ENCODE peak calls at places on chromosomes 7 and 10, in four cellular contexts. One of them, this sample, is unnamed.

GRCh38 chr7:137325927-137326326 is 17.6 kb downstream of the PTN start:
- DNase-seq in H9: no peak
- DNase-seq in neuronal stem cell: no peak
- DNase-seq in IMR-90: no peak
- DNase-seq in this sample: no peak

GRCh38 chr10:37687581-37687980 is 169.8 kb downstream of the ZNF248 start:
- DNase-seq in neuronal stem cell: no peak
- DNase-seq in H9: no peak
- DNase-seq in IMR-90: no peak
- DNase-seq in this sample: no peak

GRCh38 chr7:4765776-4766490 is 9.5 kb upstream of the AP5Z1 start:
- DNase-seq in neuronal stem cell: no peak
- DNase-seq in H9: peak
- DNase-seq in IMR-90: no peak
- DNase-seq in this sample: peak

GRCh38 chr7:726084-726853 is at the start of gene DNAAF5:
- DNase-seq in IMR-90: peak
- DNase-seq in neuronal stem cell: peak
- DNase-seq in H9: peak
- DNase-seq in this sample: peak

GRCh38 chr10:98404571-98405396 is 10.2 kb downstream of the PYROXD2 start:
- DNase-seq in neuronal stem cell: no peak
- DNase-seq in H9: no peak
- DNase-seq in IMR-90: peak
- DNase-seq in this sample: no peak

GRCh38 chr10:79057481-79058275 is 11.1 kb upstream of the ZMIZ1 start:
- DNase-seq in neuronal stem cell: no peak
- DNase-seq in H9: no peak
- DNase-seq in IMR-90: no peak
- DNase-seq in this sample: no peak

GRCh38 chr7:149216402-149216801 is 21.1 kb downstream of the ZNF282 start:
- DNase-seq in H9: no peak
- DNase-seq in neuronal stem cell: no peak
- DNase-seq in IMR-90: no peak
- DNase-seq in this sample: no peak

GRCh38 chr10:128097783-128098182 is 28.4 kb downstream of the MKI67 start:
- DNase-seq in neuronal stem cell: no peak
- DNase-seq in IMR-90: no peak
- DNase-seq in H9: no peak
- DNase-seq in this sample: no peak

GRCh38 chr7:108129018-108129965 is 869 bp downstream of the LAMB4 start:
- DNase-seq in H9: no peak
- DNase-seq in neuronal stem cell: no peak
- DNase-seq in IMR-90: no peak
- DNase-seq in this sample: no peak

GRCh38 chr10:31317652-31318381 is 1.2 kb upstream of the ZEB1 start:
- DNase-seq in H9: no peak
- DNase-seq in neuronal stem cell: no peak
- DNase-seq in IMR-90: no peak
- DNase-seq in this sample: no peak

GRCh38 chr7:101231644-101232043 is 6.0 kb downstream of the CLDN15 start:
- DNase-seq in H9: no peak
- DNase-seq in IMR-90: no peak
- DNase-seq in neuronal stem cell: no peak
- DNase-seq in this sample: no peak
- H3K18ac ChIP-seq in H9: no peak
- H3K18ac ChIP-seq in IMR-90: no peak
- H3K18ac ChIP-seq in neuronal stem cell: no peak
- H3K18ac ChIP-seq in this sample: no peak

GRCh38 chr7:24392774-24393173 is 108.8 kb downstream of the NPY start:
- DNase-seq in H9: no peak
- DNase-seq in IMR-90: no peak
- DNase-seq in neuronal stem cell: no peak
- DNase-seq in this sample: no peak

GRCh38 chr7:24390376-24391157 is 106.6 kb downstream of the NPY start:
- DNase-seq in IMR-90: no peak
- DNase-seq in neuronal stem cell: no peak
- DNase-seq in H9: no peak
- DNase-seq in this sample: no peak

GRCh38 chr7:24395512-24395911 is 111.5 kb downstream of the NPY start:
- DNase-seq in H9: no peak
- DNase-seq in neuronal stem cell: no peak
- DNase-seq in IMR-90: no peak
- DNase-seq in this sample: no peak
- H3K18ac ChIP-seq in H9: peak
- H3K18ac ChIP-seq in neuronal stem cell: no peak
- H3K18ac ChIP-seq in IMR-90: no peak
- H3K18ac ChIP-seq in this sample: peak

DNA sequence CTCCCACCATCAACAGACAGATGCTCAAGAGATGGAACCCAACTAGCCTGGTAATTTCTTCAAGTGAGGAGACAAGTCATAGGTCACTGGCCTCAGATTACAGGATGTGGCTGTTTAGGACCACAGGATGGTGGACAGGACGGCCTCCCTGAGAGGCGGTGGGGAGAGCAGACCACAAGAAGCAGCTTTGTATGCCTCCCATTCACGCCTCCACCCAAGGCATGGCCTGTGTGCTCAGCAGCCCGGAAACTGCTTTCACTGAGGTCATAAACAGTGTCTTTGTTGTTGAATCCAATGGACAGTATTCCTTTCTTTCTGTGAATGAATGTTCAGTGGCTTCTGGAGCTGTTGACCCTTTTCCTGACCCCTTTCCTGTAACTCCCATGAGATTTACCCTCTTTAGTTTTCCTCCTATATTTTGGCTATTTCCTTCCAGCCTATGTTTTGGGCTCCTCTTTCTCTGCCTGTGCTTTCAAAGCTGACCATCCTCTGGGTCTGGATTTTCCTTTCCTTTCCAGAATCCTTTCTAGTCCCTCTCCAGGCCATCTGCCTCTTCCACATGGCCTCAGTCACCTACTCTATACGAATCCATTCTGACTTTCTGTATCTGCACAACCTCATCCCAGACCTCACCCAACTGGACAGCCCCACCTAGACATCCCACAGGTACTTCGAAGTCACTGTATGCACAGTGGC is 32.4 kb upstream of the INPP5F start:
- DNase-seq in IMR-90: no peak
- DNase-seq in H9: no peak
- DNase-seq in neuronal stem cell: no peak
- DNase-seq in this sample: no peak
- H3K18ac ChIP-seq in IMR-90: no peak
- H3K18ac ChIP-seq in H9: no peak
- H3K18ac ChIP-seq in neuronal stem cell: no peak
- H3K18ac ChIP-seq in this sample: no peak

DNA sequence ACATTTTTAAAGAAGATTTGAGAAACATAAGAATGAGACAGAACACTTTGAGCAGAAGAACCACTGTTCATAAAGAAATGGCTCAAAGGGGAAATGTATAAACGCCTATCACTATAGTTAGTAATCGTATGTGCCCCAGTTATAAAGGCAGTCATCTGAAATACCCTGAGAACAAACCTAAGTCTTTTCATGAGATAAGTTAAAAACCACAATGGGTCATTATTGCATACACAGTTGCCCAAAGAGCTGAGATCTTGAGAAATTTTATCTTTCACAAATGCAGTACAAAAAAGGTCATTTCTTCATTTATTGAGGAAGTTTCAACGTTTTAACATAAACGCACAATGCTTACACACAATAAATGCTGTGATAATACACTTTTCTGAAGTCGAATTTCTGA is 114.5 kb downstream of the MICU1 start:
- DNase-seq in IMR-90: no peak
- DNase-seq in H9: no peak
- DNase-seq in neuronal stem cell: no peak
- DNase-seq in this sample: no peak
- H3K18ac ChIP-seq in IMR-90: no peak
- H3K18ac ChIP-seq in H9: no peak
- H3K18ac ChIP-seq in neuronal stem cell: no peak
- H3K18ac ChIP-seq in this sample: no peak

GRCh38 chr7:139713835-139714162 is 64.0 kb downstream of the HIPK2 start:
- DNase-seq in IMR-90: no peak
- DNase-seq in H9: no peak
- DNase-seq in neuronal stem cell: no peak
- DNase-seq in this sample: no peak
- H3K18ac ChIP-seq in IMR-90: no peak
- H3K18ac ChIP-seq in H9: no peak
- H3K18ac ChIP-seq in neuronal stem cell: peak
- H3K18ac ChIP-seq in this sample: no peak

GRCh38 chr7:84535584-84536255 is 341.1 kb upstream of the SEMA3A start:
- DNase-seq in H9: no peak
- DNase-seq in IMR-90: no peak
- DNase-seq in neuronal stem cell: no peak
- DNase-seq in this sample: no peak
- H3K18ac ChIP-seq in H9: no peak
- H3K18ac ChIP-seq in IMR-90: peak
- H3K18ac ChIP-seq in neuronal stem cell: no peak
- H3K18ac ChIP-seq in this sample: no peak

DNA sequence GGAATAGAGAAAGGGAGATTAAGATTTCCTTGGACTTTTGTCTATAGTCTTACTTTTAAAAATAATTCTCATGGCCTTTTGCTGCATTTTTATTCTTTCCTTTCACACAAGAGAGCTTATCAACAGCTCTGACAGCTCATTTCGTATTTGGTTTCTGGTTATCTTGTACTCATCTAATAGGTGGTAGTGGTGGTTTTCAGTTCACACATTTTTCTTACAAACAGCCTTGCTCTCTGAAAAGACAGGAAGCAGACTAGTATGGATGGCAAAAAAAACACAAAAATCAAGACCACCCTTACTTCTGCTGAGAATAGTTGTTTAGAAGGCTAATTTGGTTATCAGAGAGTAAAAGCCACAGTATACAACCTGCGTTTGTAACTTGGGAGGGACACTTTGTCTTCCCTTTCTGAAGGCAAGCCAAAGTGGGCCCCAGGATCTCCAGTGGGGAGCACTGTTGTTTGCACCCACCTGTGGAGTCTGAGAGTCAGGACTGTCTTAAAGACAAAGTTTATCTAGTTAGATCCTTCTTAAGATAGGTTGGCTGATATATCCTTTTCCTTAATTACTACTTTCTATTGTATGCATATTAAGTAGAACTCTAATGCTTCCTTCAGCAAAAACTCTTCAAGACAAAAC is 68.0 kb downstream of the PIP4K2A start:
- DNase-seq in IMR-90: no peak
- DNase-seq in neuronal stem cell: no peak
- DNase-seq in H9: no peak
- DNase-seq in this sample: no peak
- H3K18ac ChIP-seq in IMR-90: no peak
- H3K18ac ChIP-seq in neuronal stem cell: no peak
- H3K18ac ChIP-seq in H9: no peak
- H3K18ac ChIP-seq in this sample: no peak

DNA sequence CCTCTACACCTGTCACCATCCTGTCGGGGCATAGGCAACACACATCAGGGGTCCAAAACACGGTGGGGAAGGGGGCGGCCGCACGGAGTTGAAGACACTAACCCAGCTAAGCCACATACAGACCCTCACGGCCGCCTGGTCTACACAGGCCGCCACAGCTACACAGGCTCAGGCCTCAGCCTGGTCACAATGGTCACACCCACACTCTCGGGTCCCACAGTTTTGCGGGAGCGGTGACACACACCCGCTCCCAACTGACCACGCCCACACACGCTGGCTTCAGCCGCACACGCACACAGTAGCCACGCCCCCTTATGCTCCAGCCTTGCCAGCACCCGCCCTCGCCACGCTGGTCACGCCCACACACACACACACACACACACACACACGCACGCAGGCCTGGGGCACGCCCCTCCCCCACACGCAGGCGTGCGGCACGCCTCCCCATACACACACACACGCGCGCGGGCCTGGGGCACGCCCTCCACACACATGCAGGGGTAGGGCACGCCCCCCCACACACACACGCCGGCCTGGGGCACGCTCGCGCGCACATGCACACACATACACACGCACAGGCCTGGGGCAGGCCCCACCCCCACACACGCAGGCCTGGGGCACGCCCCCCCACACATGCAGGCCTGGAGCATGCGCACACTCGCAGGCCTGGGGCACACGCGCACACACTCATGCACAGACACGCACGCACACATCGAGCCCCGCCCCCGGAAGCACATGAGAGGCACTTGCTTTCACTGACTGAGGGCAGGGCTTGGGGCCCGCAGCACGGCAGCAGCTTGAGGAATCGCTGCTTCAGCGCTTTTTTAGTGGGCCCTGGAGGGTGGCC is 12.3 kb upstream of the OGA start:
- DNase-seq in H9: peak
- DNase-seq in IMR-90: peak
- DNase-seq in neuronal stem cell: peak
- DNase-seq in this sample: no peak
- H3K18ac ChIP-seq in H9: no peak
- H3K18ac ChIP-seq in IMR-90: peak
- H3K18ac ChIP-seq in neuronal stem cell: peak
- H3K18ac ChIP-seq in this sample: peak

GRCh38 chr7:112007185-112007584 is 199.0 kb downstream of the DOCK4 start:
- DNase-seq in IMR-90: no peak
- DNase-seq in neuronal stem cell: no peak
- DNase-seq in H9: no peak
- DNase-seq in this sample: no peak

GRCh38 chr7:111998326-111998725 is 207.9 kb downstream of the DOCK4 start:
- DNase-seq in H9: no peak
- DNase-seq in neuronal stem cell: no peak
- DNase-seq in IMR-90: no peak
- DNase-seq in this sample: no peak

GRCh38 chr7:112005205-112005604 is 201.0 kb downstream of the DOCK4 start:
- DNase-seq in IMR-90: no peak
- DNase-seq in neuronal stem cell: no peak
- DNase-seq in H9: no peak
- DNase-seq in this sample: no peak

GRCh38 chr7:112006071-112006470 is 200.1 kb downstream of the DOCK4 start:
- DNase-seq in neuronal stem cell: no peak
- DNase-seq in IMR-90: no peak
- DNase-seq in H9: no peak
- DNase-seq in this sample: no peak

DNA sequence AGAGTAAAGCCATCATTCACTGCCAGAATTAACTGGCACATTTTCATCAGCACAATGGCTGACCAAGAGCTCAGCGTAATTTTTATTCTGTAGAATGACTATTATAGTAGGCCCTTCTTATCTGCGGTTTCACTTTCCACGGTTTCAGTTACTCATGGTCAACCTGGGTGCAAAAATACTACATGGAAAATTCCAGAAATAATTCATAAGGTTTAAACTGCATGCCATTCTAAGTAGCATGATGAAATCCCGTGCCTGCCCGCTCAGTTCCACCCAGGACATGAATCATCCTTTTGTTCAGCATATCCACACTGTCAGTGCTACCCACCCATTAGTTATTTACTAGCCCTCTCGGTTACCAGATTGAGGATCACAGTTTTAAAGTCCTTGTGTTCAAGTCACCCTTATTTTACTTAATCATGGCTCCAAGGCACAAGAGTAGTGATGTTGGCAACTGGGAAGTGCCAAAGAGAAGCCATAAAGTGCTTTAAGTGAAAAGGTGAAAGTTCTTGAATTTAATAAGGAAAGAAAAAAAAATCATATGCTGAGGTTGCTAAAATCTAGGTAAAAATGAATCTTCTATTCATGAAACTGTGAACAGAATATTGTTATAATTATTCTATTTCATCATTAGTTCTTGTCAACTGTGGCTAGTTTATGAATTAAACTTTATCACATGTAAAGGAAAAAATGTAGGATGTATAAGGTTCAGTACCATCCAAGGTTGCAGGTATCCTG is 204.9 kb downstream of the DOCK4 start:
- DNase-seq in H9: no peak
- DNase-seq in IMR-90: peak
- DNase-seq in neuronal stem cell: no peak
- DNase-seq in this sample: no peak
- H3K18ac ChIP-seq in H9: no peak
- H3K18ac ChIP-seq in IMR-90: no peak
- H3K18ac ChIP-seq in neuronal stem cell: no peak
- H3K18ac ChIP-seq in this sample: no peak